ENCODE peak calls at places on chromosome 21, in ten cellular contexts. H is A549, D is transverse colon, X is esophagus muscularis mucosa, Z is K562, P is H1, J is stomach, A is tibial nerve, O is GM12878, L is ovary. E is an unnamed sample.

GRCh38 chr21:20570824-20571232 is 427.4 kb upstream of the NCAM2 start:
- DNase-seq in H (no peak), D (no peak), X (no peak), Z (peak; percentile 23), P (peak; percentile 73), J (no peak), A (no peak), O (no peak), L (no peak), E (no peak)

GRCh38 chr21:25907573-25908275 is 173.0 kb downstream of the GABPA start:
- DNase-seq in H (no peak), D (peak; percentile 58), X (no peak), Z (no peak), P (no peak), J (peak; percentile 53), A (no peak), O (no peak), L (no peak), E (no peak)

GRCh38 chr21:38386967-38387366 is 111.3 kb downstream of the ERG start:
- DNase-seq in H (no peak), D (no peak), X (peak; percentile 47), Z (no peak), P (no peak), J (no peak), A (no peak), O (no peak), L (no peak), E (no peak)

GRCh38 chr21:39666026-39666425 is 53.3 kb downstream of the B3GALT5 start:
- DNase-seq in H (no peak), D (no peak), X (no peak), Z (no peak), P (no peak), J (no peak), A (no peak), O (no peak), L (no peak), E (no peak)

GRCh38 chr21:34589511-34590282 is 25.2 kb downstream of the RCAN1 start:
- DNase-seq in H (no peak), D (no peak), X (no peak), Z (no peak), P (no peak), J (no peak), A (no peak), O (no peak), L (no peak), E (no peak)

GRCh38 chr21:21046063-21046462 is 47.9 kb downstream of the NCAM2 start:
- DNase-seq in H (no peak), D (no peak), X (no peak), Z (no peak), P (no peak), J (no peak), A (no peak), O (no peak), L (no peak), E (no peak)

GRCh38 chr21:36337099-36337509 is 17.1 kb downstream of the MORC3 start:
- DNase-seq in H (peak; percentile 73), D (no peak), X (no peak), Z (peak; percentile 41), P (no peak), J (no peak), A (no peak), O (no peak), L (no peak), E (no peak)

GRCh38 chr21:36430841-36431240 is 45.6 kb downstream of the CHAF1B start:
- DNase-seq in H (no peak), D (no peak), X (no peak), Z (no peak), P (no peak), J (no peak), A (no peak), O (no peak), L (no peak), E (no peak)

GRCh38 chr21:44414291-44415072 is 40.8 kb upstream of the LRRC3 start:
- DNase-seq in H (no peak), D (no peak), X (no peak), Z (no peak), P (no peak), J (no peak), A (no peak), O (no peak), L (no peak), E (peak; percentile 52)

GRCh38 chr21:44416193-44416592 is 39.1 kb upstream of the LRRC3 start:
- DNase-seq in H (no peak), D (no peak), X (no peak), Z (no peak), P (no peak), J (no peak), A (no peak), O (no peak), L (no peak), E (peak; percentile 19)

GRCh38 chr21:44415073-44416025 is 40.0 kb upstream of the LRRC3 start:
- DNase-seq in H (no peak), D (no peak), X (no peak), Z (no peak), P (no peak), J (no peak), A (no peak), O (no peak), L (no peak), E (peak; percentile 19)

GRCh38 chr21:44418108-44418875 is 37.0 kb upstream of the LRRC3 start:
- DNase-seq in H (no peak), D (no peak), X (no peak), Z (no peak), P (no peak), J (no peak), A (no peak), O (no peak), L (no peak), E (peak; percentile 50)

DNA sequence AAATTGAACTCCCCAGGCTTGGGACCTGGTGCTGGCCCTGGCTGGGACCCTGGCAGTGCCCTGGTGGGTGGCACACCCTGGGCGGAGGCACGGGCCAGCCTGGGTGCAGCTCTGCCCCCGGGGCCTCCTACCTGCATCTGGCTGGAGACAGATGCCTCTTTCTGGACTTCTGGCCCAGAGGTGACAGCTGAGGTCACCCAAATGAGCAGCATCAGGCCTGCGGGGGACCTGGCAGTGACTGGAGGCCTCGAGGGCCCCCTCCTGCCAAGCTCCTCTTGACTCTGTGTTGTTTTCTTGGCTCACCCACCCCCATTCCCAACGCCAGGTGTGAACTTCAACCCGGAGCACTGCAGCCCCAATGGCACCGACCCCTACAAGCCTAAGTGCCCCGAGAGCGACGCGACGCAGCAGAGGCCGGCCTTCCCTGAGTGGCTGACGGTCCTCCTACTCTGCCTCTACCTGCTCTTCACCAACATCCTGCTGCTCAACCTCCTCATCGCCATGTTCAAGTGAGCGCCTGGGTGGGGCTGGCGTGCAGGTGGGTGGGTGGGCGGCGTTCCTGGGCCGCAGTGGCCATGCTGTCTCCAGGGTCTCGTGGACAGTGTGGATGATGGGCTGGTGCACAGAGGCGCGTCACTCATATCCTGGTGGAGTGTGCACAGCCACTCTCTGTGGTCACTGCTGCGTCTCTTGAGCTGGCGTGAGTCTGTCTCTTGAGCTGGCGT is 41.6 kb upstream of the LRRC3 start:
- DNase-seq in H (no peak), D (no peak), X (no peak), Z (no peak), P (no peak), J (peak; percentile 8), A (no peak), O (no peak), L (no peak), E (peak; percentile 30)
- TF ChIP-seq EP300 in H (no peak), D (no peak), X (no peak), Z (no peak), P (no peak), J (no peak), A (no peak), O (no peak), L (no peak), E (no peak)

DNA sequence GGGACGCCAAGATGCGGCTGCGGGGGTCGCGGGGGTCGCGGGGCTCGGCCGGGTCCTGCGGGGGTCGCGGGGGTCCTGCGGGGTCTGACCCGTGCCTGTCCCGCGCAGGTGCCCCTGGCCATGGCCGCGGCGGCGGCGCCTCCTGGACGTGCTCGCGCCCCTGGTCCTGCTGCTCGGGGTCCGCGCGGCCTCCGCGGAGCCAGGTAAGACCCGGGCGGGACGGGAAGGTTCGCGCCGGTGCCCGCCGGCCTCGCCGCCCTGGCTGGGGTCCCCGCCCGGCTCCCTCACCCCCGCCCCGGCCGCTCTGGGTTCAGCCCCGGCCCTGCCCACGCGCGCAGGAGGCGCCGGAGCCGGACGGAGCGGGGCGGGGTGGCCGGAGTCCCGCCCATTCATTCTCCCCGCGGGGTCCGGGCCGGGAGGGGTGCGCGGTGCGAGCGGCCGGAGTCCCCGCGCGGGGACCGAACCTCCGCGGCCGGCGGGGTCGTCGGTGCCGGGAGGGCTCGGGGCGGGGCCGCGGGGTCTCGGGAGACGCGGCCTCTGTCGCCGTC is 380 bp downstream of the COL18A1 start:
- DNase-seq in H (no peak), D (no peak), X (no peak), Z (peak; percentile 95), P (no peak), J (no peak), A (no peak), O (no peak), L (peak; percentile 75), E (peak; percentile 82)
- TF ChIP-seq POLR2A in H (no peak), D (no peak), X (no peak), Z (no peak), P (no peak), J (no peak), A (peak; percentile 50), O (no peak), L (peak; percentile 43), E (no peak)

GRCh38 chr21:43332461-43332860 is 94.5 kb downstream of the SIK1 start:
- DNase-seq in H (no peak), D (no peak), X (no peak), Z (no peak), P (no peak), J (no peak), A (no peak), O (no peak), L (no peak), E (no peak)

GRCh38 chr21:43331111-43331961 is 95.6 kb downstream of the SIK1 start:
- DNase-seq in H (no peak), D (no peak), X (no peak), Z (no peak), P (no peak), J (no peak), A (no peak), O (no peak), L (no peak), E (no peak)

GRCh38 chr21:43332872-43333300 is 94.0 kb downstream of the SIK1 start:
- DNase-seq in H (peak; percentile 84), D (no peak), X (no peak), Z (no peak), P (no peak), J (no peak), A (no peak), O (no peak), L (no peak), E (no peak)

GRCh38 chr21:43333301-43334062 is 93.4 kb downstream of the SIK1 start:
- DNase-seq in H (peak; percentile 97), D (no peak), X (no peak), Z (no peak), P (no peak), J (peak; percentile 64), A (no peak), O (no peak), L (peak; percentile 55), E (no peak)

DNA sequence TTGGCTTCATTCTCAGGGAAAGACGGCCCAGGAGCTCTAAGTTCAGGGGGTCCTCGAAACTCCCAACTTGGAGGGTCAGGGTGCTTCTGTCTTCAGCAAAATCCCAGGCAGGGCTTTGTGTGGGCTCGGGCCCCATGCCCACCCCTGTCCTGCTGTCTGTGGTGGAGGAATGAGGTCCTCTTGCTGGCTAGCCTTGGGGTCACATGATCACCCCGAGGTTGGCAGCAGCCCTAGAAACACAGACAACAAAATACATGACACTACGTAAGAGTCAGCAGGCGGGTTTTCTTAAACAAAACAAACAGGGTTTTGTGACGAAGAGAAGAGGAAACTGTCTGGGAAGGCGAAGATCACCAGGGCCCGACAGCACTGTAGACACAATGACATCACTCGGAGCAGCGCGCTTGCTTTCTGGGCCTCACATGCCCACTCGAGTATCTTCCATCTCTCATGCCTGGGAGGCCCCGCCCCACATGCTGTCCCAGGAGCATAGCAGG is 94.9 kb downstream of the SIK1 start:
- DNase-seq in H (peak; percentile 98), D (no peak), X (no peak), Z (no peak), P (no peak), J (no peak), A (no peak), O (no peak), L (peak; percentile 80), E (no peak)
- TF ChIP-seq EP300 in H (peak; percentile 85), D (no peak), X (no peak), Z (no peak), P (no peak), J (no peak), A (peak; percentile 62), O (no peak), L (no peak), E (no peak)

GRCh38 chr21:31872452-31873274 is at the start of gene HUNK:
- DNase-seq in H (peak; percentile 28), D (peak; percentile 58), X (no peak), Z (no peak), P (no peak), J (no peak), A (no peak), O (no peak), L (peak; percentile 19), E (no peak)
- TF ChIP-seq POLR2A in H (no peak), D (no peak), X (no peak), Z (no peak), P (peak; percentile 49), J (no peak), A (no peak), O (no peak), L (no peak), E (no peak)